ENCODE peak calls at places on chromosome 3, in five cellular contexts. K is fibroblast of lung, N is body of pancreas, G is keratinocyte, H is heart left ventricle. B is an unnamed sample.
A peak's percentile ranks its signal among the peaks of the same experiment; 100 is the strongest.

GRCh38 chr3:51501833-51502561 is 2.2 kb upstream of the DCAF1 start:
- DNase-seq in N (peak; percentile 76), H (peak; percentile 72), K (peak; percentile 57), G (peak; percentile 38), B (peak; percentile 39)

GRCh38 chr3:105714459-105714858 is 154.4 kb downstream of the CBLB start:
- DNase-seq in G (no peak), N (no peak), H (no peak), K (no peak), B (no peak)

GRCh38 chr3:78726545-78726944 is 1041.3 kb downstream of the ROBO1 start:
- DNase-seq in G (no peak), N (no peak), H (no peak), K (no peak), B (no peak)

GRCh38 chr3:137792633-137793271 is 28.6 kb downstream of the SOX14 start:
- DNase-seq in H (no peak), N (peak; percentile 27), K (no peak), G (no peak), B (peak; percentile 35)

GRCh38 chr3:44554626-44555592 is at the start of gene ZKSCAN7:
- DNase-seq in K (peak; percentile 63), G (no peak), H (peak; percentile 48), N (peak; percentile 56), B (peak; percentile 14)

GRCh38 chr3:123678108-123678511 is 93.3 kb upstream of the HACD2 start:
- DNase-seq in N (no peak), G (no peak), K (peak; percentile 99), H (no peak), B (peak; percentile 82)

GRCh38 chr3:46214751-46215352 is 6.7 kb upstream of the CCR1 start:
- DNase-seq in H (no peak), K (no peak), G (no peak), N (no peak), B (no peak)

GRCh38 chr3:124812291-124813265 is 74.6 kb downstream of the ITGB5 start:
- DNase-seq in K (peak; percentile 97), N (peak; percentile 47), H (peak; percentile 74), G (no peak), B (peak; percentile 56)

GRCh38 chr3:26621891-26622633 is 510 bp upstream of the LRRC3B start:
- DNase-seq in H (no peak), N (no peak), K (no peak), G (no peak), B (no peak)

GRCh38 chr3:2771193-2771592 is 339.0 kb downstream of the IL5RA start:
- DNase-seq in G (no peak), K (no peak), N (no peak), H (no peak), B (no peak)

GRCh38 chr3:42655331-42655888 is 1.9 kb downstream of the ZBTB47 start:
- DNase-seq in N (peak; percentile 48), G (no peak), H (peak; percentile 29), K (no peak), B (no peak)

GRCh38 chr3:40939113-40940070 is 259.9 kb upstream of the CTNNB1 start:
- DNase-seq in G (no peak), H (no peak), N (peak; percentile 78), K (peak; percentile 4), B (peak; percentile 33)

GRCh38 chr3:37586280-37586679 is 275.4 kb upstream of the CTDSPL start:
- DNase-seq in K (no peak), G (no peak), H (no peak), N (no peak), B (no peak)

GRCh38 chr3:45224824-45225464 is 1.1 kb downstream of the TMEM158 start:
- DNase-seq in H (peak; percentile 55), K (peak; percentile 69), N (peak; percentile 71), G (no peak), B (peak; percentile 55)

GRCh38 chr3:49769926-49770325 is 16.4 kb downstream of the IP6K1 start:
- DNase-seq in N (no peak), K (no peak), H (no peak), G (no peak), B (no peak)
- H3K4me3 ChIP-seq in N (no peak overlapping the region), K (no peak overlapping the region), H (no peak overlapping the region), G (no peak overlapping the region), B (no peak overlapping the region)

GRCh38 chr3:5194341-5194740 is 6.8 kb downstream of the EDEM1 start:
- DNase-seq in N (no peak), K (no peak), H (no peak), G (no peak), B (no peak)
- H3K4me1 ChIP-seq in N (peaks cover 75% of the 10 kb centered on the region), K (peaks cover 12% of the 10 kb centered on the region), H (peaks cover 34% of the 10 kb centered on the region), G (peaks cover 76% of the 10 kb centered on the region), B (peaks cover 68% of the 10 kb centered on the region)

DNA sequence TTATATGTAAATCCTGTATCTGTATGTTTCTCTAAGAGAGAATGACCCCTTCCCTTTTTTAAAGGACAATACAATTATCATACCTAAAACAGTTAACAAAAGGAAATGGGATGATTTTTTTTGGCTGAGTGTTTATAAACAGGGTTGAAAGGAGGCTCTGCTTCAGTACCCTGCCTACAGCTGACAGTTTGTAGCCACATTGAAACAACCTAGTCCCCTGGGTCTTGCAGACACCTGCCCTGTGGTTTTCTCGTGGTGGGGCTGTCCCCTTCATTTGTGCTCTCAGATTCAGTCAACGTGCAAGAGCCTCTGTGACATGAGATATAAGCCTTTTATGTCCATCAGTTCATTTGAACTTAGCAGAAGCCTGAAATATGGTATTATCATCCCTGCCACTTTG is 2.3 kb upstream of the HMCES start:
- DNase-seq in K (no peak), N (no peak), H (no peak), G (no peak), B (no peak)
- H3K4me3 ChIP-seq in K (no peak overlapping the region), N (no peak overlapping the region), H (no peak overlapping the region), G (no peak overlapping the region), B (no peak overlapping the region)

DNA sequence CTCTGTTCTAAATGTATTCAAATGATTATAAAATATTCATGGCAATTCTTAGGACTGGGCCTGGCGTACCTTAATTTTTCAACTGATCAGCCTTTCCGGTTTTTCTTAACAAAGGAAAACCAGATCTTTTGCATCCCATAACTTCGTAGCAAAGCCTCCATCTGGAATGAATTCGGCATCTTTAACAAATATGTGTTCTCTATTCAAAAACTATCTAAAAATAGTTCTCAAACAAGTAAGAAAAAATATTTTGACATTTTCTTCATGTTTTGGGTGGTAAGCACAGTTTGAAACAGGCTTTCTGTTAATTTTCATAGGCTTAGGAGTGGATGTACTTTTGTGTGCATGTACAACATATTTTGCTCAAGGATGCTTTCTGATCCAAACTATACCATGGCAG is 55.0 kb downstream of the RBMS3 start:
- DNase-seq in K (no peak), N (no peak), H (no peak), G (no peak), B (no peak)
- H3K4me1 ChIP-seq in K (peaks cover 17% of the 10 kb centered on the region), N (no peaks in the 10 kb centered on the region), H (peaks cover 81% of the 10 kb centered on the region), G (peaks cover 46% of the 10 kb centered on the region), B (peaks cover 43% of the 10 kb centered on the region)

DNA sequence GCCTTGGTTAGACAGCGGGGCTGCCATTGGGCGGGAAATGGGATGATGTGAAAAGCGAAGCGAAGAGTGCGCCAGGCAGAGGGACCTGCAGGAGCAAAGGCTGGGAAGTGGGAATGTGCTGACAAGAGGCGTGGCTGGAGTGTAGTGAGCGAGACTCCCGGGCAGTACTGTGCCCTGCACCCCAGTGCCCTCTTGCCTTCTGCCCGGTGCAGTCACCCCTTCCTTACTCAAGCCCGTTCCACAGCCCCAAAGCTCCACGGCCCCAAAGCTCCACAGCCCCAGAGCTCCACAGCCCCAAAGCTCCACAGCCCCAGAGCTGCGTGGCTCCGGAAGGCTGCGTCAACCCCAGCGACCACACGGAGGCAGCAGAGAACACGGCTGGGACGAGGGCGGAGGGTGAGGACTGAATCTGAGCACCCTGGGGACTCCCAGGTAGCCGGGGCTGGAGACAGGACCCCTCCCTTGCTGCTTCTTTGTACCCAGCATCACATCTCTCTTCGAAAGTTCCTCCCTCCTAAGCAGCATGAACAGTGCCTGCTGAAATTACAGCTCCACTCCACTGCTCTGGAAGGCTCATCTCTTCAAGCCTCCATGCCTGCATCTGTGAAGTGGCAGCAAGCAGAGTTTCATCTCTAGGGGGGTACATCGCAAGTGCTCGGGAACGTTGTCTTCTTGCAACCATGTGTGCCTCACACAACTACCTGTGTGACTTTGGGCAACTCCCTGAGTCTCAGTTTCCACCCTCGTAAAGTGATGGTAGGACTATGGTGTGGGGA is 108.9 kb downstream of the FBLN2 start:
- DNase-seq in K (no peak), H (peak; percentile 40), N (peak; percentile 62), G (no peak), B (peak; percentile 37)
- H3K4me3 ChIP-seq in K (no peak overlapping the region), H (no peak overlapping the region), N (no peak overlapping the region), G (no peak overlapping the region), B (no peak overlapping the region)

DNA sequence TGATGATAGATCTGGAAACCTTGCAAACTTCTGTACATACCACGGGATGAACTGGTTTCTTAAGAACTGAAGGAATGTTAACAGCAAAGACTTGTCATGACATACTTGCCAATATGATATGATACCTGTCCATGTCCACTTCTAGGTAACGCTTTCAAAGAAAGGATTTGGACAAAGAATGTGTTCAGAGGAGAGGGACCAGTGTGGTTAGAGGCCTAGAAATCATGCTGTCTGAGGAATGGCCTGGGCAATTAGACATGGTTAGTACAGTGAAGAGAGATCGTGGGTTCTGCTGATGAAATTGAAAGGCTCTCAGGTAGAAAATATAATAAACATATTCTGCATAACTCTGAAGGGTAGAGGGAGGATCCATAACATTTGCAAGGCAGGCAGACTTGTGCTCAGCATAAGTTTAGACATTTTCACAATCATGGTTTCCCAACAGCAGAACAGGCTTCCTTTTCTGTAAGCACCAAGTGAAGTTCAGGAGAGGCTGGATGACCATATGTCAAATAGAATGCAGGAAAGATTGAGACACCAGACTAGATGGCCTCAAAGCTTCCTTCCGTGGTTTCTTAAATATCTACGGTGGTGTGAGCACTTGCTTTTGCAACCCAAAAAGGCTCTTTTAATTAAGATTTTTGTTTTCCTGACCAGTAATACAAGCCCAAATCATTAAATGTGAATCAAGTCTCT is 39.9 kb downstream of the TGFBR2 start:
- DNase-seq in H (no peak), N (no peak), K (no peak), G (no peak), B (no peak)
- H3K4me1 ChIP-seq in H (peaks cover 58% of the 10 kb centered on the region), N (peaks cover 33% of the 10 kb centered on the region), K (peaks cover 15% of the 10 kb centered on the region), G (no peaks in the 10 kb centered on the region), B (peaks cover 9% of the 10 kb centered on the region)

B was measured in mammary epithelial cell.